ENCODE peak calls at places on chromosomes 1 and 21, in eight cellular contexts. Z is DND-41, H is heart left ventricle, U is heart right ventricle, A is lower lobe of right lung, X is spleen, I is NB4, V is A549. O is an unnamed sample.

GRCh38 chr1:226541631-226542622 is 6.6 kb upstream of the STUM start:
- DNase-seq in X (no peak), Z (no peak), V (no peak), H (no peak), U (peak), A (no peak), I (no peak), O (no peak)

GRCh38 chr1:113021430-113022085 is 51.4 kb upstream of the LRIG2 start:
- DNase-seq in U (no peak), Z (no peak), I (peak), X (no peak), V (no peak), A (no peak), H (no peak), O (no peak)

GRCh38 chr1:66533804-66534745 is at the start of gene SGIP1:
- DNase-seq in U (peak), V (no peak), I (no peak), X (no peak), Z (no peak), A (peak), H (peak), O (no peak)

GRCh38 chr1:53739109-53739681 is at the start of gene GLIS1:
- DNase-seq in Z (no peak), A (peak), H (peak), V (peak), I (peak), X (peak), U (peak), O (peak)

GRCh38 chr1:175373786-175374623 is 181.4 kb upstream of the KIAA0040 start:
- DNase-seq in H (no peak), U (no peak), X (no peak), Z (peak), V (peak), A (no peak), I (peak), O (no peak)

GRCh38 chr1:10676987-10677386 is 119.5 kb downstream of the CASZ1 start:
- DNase-seq in X (no peak), U (no peak), V (no peak), H (no peak), A (no peak), I (no peak), Z (no peak), O (no peak)

GRCh38 chr1:150931773-150932172 is 5.6 kb downstream of the SETDB1 start:
- DNase-seq in V (no peak), U (no peak), I (peak), H (no peak), A (no peak), X (no peak), Z (no peak), O (no peak)

GRCh38 chr1:150507912-150508864 is at the start of gene ECM1:
- DNase-seq in H (peak), X (peak), A (peak), V (peak), U (peak), I (peak), Z (peak), O (no peak)

GRCh38 chr1:41582851-41583657 is 98.6 kb upstream of the EDN2 start:
- DNase-seq in H (no peak), V (no peak), I (no peak), U (no peak), X (no peak), Z (no peak), A (no peak), O (no peak)

GRCh38 chr1:204408074-204408507 is 3.5 kb downstream of the PPP1R15B start:
- DNase-seq in U (peak), V (no peak), H (peak), Z (peak), I (peak), A (peak), X (no peak), O (no peak)

GRCh38 chr1:100362821-100363466 is 10.6 kb downstream of the CDC14A start:
- DNase-seq in A (no peak), U (no peak), V (no peak), X (no peak), H (no peak), I (peak), Z (no peak), O (no peak)

GRCh38 chr1:180181048-180181447 is 26.4 kb downstream of the QSOX1 start:
- DNase-seq in I (peak), A (peak), Z (peak), U (no peak), H (no peak), X (peak), V (no peak), O (no peak)

GRCh38 chr1:35557118-35557610 is at the start of gene KIAA0319L:
- DNase-seq in U (peak), A (peak), Z (no peak), X (peak), H (peak), I (no peak), V (peak), O (no peak)

GRCh38 chr1:23613191-23614126 is 54.2 kb upstream of the ID3 start:
- DNase-seq in H (no peak), X (peak), V (no peak), I (no peak), A (no peak), U (no peak), Z (peak), O (peak)

GRCh38 chr1:70156529-70157120 is 48.8 kb downstream of the LRRC40 start:
- DNase-seq in I (no peak), U (no peak), X (no peak), A (no peak), H (no peak), V (no peak), Z (no peak), O (no peak)

GRCh38 chr1:77288275-77288674 is 6.5 kb downstream of the AK5 start:
- DNase-seq in Z (no peak), A (no peak), U (no peak), X (no peak), H (no peak), V (no peak), I (peak), O (no peak)

GRCh38 chr1:119673171-119673940 is 25.3 kb upstream of the ZNF697 start:
- DNase-seq in H (no peak), V (no peak), U (no peak), I (no peak), Z (no peak), X (no peak), A (no peak), O (no peak)

GRCh38 chr1:167676205-167676915 is 45.4 kb upstream of the MPZL1 start:
- DNase-seq in X (no peak), V (no peak), A (no peak), Z (no peak), H (no peak), I (no peak), U (no peak), O (peak)

GRCh38 chr1:178650950-178651461 is 74.0 kb upstream of the RALGPS2 start:
- DNase-seq in U (no peak), Z (no peak), H (no peak), X (no peak), V (no peak), A (no peak), I (no peak), O (no peak)

GRCh38 chr1:25805863-25806225 is 5.9 kb downstream of the SELENON start:
- DNase-seq in A (no peak), V (no peak), H (peak), U (peak), X (peak), Z (no peak), I (no peak), O (no peak)

GRCh38 chr1:204791453-204792366 is 79.0 kb upstream of the NFASC start:
- DNase-seq in Z (peak), A (peak), H (peak), V (peak), U (peak), X (peak), I (peak), O (peak)

GRCh38 chr1:4612991-4613390 is 41.4 kb upstream of the AJAP1 start:
- DNase-seq in I (no peak), Z (no peak), A (no peak), X (no peak), H (no peak), U (no peak), V (no peak), O (no peak)

GRCh38 chr1:153553691-153554608 is 4.9 kb upstream of the S100A3 start:
- DNase-seq in U (no peak), I (no peak), Z (no peak), X (no peak), V (no peak), H (peak), A (no peak), O (no peak)

GRCh38 chr1:117607471-117607870 is 1.6 kb downstream of the TENT5C start:
- DNase-seq in X (no peak), V (no peak), I (peak), U (no peak), A (no peak), Z (peak), H (no peak), O (no peak)

GRCh38 chr1:49626474-49626873 is 397.3 kb downstream of the AGBL4 start:
- DNase-seq in H (no peak), X (no peak), A (no peak), I (no peak), U (no peak), V (no peak), Z (no peak), O (no peak)

GRCh38 chr1:49627781-49628180 is 396.0 kb downstream of the AGBL4 start:
- DNase-seq in V (no peak), X (no peak), U (no peak), Z (no peak), I (no peak), A (no peak), H (no peak), O (no peak)

GRCh38 chr1:49630156-49630555 is 393.6 kb downstream of the AGBL4 start:
- DNase-seq in V (no peak), I (peak), H (no peak), U (no peak), A (no peak), X (no peak), Z (no peak), O (no peak)
- TF ChIP-seq CTCF in V (no peak), I (no peak), H (no peak), U (no peak), A (no peak), X (no peak), Z (no peak), O (no peak)

GRCh38 chr1:90725961-90726715 is 9.0 kb upstream of the BARHL2 start:
- DNase-seq in Z (no peak), X (no peak), H (no peak), V (no peak), U (no peak), A (no peak), I (no peak), O (no peak)
- H3K4me3 ChIP-seq in Z (no peak), X (no peak), H (peak), V (no peak), U (peak), A (peak), I (no peak), O (no peak)

GRCh38 chr1:33654267-33654832 is 181.9 kb downstream of the ZSCAN20 start:
- DNase-seq in U (no peak), Z (no peak), A (no peak), X (no peak), H (no peak), V (no peak), I (peak), O (no peak)
- TF ChIP-seq CTCF in U (no peak), Z (peak), A (peak), X (no peak), H (peak), V (no peak), I (peak), O (no peak)

DNA sequence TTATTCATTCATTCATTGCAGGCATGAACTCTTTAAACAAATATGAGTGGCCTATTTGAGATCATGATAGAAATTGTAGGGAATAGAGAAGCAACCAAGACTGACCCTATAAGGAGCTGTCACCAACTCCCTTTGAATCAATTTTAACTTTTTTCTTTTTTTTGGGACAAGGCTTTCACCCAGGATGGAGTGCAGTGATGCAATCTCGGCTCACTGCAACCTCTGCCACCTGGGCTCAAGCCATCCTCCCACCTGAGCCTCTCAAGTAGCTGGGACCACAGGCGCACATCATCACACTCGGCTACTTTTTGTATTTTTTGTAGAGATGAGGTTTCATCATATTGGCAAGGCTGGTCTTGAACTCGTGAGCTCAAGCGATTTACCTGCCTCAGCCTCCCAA is 17.1 kb upstream of the ATP5PO start:
- DNase-seq in I (no peak), V (no peak), A (no peak), Z (no peak), U (no peak), X (no peak), H (no peak), O (no peak)
- H3K4me3 ChIP-seq in I (peak), V (no peak), A (peak), Z (peak), U (peak), X (peak), H (peak), O (no peak)

GRCh38 chr1:244835276-244836134 is at the start of gene COX20:
- DNase-seq in A (peak), Z (peak), I (no peak), U (peak), H (peak), X (peak), V (peak), O (peak)

GRCh38 chr1:244834596-244835275 is 722 bp upstream of the COX20 start:
- DNase-seq in I (peak), H (peak), Z (peak), A (peak), U (peak), V (peak), X (peak), O (peak)

GRCh38 chr1:244836598-244836997 is 1.1 kb downstream of the COX20 start:
- DNase-seq in H (no peak), A (no peak), V (no peak), X (no peak), U (no peak), Z (no peak), I (no peak), O (no peak)

GRCh38 chr1:244836135-244836521 is 670 bp downstream of the COX20 start:
- DNase-seq in I (peak), Z (peak), A (no peak), V (peak), X (no peak), U (no peak), H (no peak), O (no peak)

GRCh38 chr1:244833734-244834595 is 1.5 kb upstream of the COX20 start:
- DNase-seq in X (peak), A (peak), I (peak), Z (peak), H (peak), V (peak), U (peak), O (peak)
- TF ChIP-seq CTCF in X (peak), A (peak), I (peak), Z (peak), H (peak), V (no peak), U (no peak), O (peak)

DNA sequence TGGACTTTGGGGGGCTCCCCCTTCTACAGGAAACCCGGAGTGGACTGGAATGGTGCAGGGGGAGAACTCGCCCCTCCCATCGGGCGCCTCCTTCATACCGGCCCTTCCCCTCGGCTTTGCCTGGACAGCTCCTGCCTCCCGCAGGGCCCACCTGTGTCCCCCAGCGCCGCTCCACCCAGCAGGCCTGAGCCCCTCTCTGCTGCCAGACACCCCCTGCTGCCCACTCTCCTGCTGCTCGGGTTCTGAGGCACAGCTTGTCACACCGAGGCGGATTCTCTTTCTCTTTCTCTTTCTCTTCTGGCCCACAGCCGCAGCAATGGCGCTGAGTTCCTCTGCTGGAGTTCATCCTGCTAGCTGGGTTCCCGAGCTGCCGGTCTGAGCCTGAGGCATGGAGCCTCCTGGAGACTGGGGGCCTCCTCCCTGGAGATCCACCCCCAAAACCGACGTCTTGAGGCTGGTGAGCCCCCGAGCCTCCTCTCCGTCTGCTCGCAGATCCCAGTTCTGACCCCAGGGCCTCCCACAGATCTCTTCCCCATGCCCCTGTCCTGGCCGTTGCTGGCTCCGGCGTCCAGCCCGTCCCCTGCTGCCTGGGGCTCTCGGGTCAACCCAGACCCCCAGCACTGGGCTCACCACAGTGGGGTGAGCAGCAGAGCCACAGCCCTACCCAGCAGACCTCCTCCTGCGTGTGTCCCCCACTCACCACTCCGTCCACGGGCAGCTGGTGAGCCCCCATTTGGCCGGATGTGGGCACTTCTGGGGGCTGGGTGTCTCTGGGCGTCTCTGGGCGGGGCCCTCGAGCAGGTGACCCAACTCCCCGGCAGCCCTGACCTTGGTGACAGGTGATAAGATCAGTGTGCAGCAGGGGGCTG is at the start of gene TNFRSF14:
- DNase-seq in A (peak), X (peak), Z (peak), I (peak), V (no peak), H (peak), U (peak), O (peak)
- H3K4me3 ChIP-seq in A (peak), X (peak), Z (peak), I (peak), V (no peak), H (peak), U (peak), O (peak)

DNA sequence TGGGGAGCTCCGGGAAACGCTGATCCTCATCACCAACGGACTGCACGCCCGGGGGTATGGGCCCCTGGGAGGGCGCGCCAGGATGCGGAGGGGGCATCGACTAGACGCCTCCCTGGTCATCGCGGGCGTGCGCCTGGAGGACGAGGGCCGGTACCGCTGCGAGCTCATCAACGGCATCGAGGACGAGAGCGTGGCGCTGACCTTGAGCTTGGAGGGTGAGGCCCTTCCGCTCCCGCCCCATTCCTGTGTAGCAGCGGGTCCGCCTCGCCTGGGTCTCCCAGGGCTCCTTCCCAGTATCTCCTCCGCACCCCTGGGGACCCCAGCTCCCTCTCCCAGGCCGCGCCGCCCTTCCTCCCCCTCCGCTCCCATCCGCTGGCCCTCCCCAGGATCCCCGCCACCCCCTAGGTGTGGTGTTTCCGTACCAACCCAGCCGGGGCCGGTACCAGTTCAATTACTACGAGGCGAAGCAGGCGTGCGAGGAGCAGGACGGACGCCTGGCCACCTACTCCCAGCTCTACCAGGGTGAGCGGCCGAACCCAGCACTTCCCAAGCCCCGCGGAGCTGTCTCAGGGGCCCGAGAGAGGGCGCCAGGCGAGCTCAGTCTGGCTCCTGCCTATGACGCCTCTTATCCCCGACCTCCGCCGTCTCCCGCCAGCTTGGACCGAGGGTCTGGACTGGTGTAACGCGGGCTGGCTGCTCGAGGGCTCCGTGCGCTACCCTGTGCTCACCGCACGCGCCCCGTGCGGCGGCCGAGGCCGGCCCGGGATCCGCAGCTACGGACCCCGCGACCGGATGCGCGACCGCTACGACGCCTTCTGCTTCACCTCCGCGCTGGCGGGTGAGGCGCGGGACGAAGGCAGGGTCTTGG is 5.0 kb downstream of the HAPLN2 start:
- DNase-seq in H (peak), X (peak), U (peak), V (peak), A (peak), Z (no peak), I (peak), O (no peak)
- TF ChIP-seq CTCF in H (peak), X (peak), U (no peak), V (peak), A (peak), Z (no peak), I (peak), O (peak)

DNA sequence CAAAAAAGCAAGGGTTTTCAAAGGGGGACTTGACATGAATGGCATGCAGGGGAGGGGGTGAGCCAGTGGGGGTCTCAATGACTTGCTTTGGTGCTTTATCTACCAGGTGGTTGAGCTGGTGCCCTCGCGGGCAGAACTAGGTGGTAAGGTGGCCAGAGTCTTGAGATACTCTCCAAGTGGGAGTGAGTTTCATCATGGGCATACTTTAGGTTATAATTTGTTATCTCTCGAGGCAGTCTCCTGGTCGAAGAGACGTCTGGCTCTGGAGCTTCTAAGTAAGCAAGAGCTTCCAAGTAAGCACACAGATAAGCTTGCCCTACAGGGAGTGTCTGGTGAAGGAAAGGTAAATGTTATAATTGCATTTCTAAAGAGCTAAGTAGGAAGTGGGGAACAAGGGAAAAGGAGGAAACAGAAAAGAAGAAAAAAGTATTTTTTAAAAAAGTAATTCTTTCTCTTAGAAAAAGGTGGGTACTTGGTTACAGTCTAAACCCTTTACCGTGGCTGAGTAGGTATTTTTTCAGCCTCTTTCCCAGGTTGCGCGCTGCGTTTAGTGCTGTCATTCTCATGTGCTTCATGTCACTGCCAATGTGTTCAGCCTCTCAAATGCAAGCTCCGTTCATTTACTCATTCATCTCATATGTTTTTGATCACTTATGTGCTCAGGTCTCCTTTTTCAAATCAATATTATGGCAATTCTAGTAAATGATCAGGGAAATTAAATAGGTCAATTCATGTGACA is 31.6 kb upstream of the DNAJC6 start:
- DNase-seq in I (no peak), A (no peak), U (no peak), Z (no peak), H (no peak), V (no peak), X (no peak), O (no peak)
- H3K4me3 ChIP-seq in I (no peak), A (no peak), U (peak), Z (no peak), H (peak), V (no peak), X (no peak), O (no peak)

O was measured in GM06990.